ENCODE peak calls at places on chromosomes 2 and 18, in six cellular contexts. One of them, this sample, is unnamed.

GRCh38 chr18:7789853-7790552 is 222.9 kb downstream of the PTPRM start:
- DNase-seq in NCI-H146: peak; percentile 76
- DNase-seq in A673: peak; percentile 1
- DNase-seq in AG04449: no peak
- DNase-seq in EL: peak; percentile 49
- DNase-seq in GM12865: no peak
- DNase-seq in this sample: no peak

GRCh38 chr2:29921560-29921915 is at the start of gene ALK:
- DNase-seq in NCI-H146: peak; percentile 89
- DNase-seq in A673: peak; percentile 99
- DNase-seq in AG04449: peak; percentile 7
- DNase-seq in EL: peak; percentile 80
- DNase-seq in GM12865: peak; percentile 64
- DNase-seq in this sample: peak; percentile 80

GRCh38 chr18:54388203-54389142 is 30.8 kb downstream of the C18orf54 start:
- DNase-seq in NCI-H146: no peak
- DNase-seq in A673: peak; percentile 43
- DNase-seq in AG04449: peak; percentile 50
- DNase-seq in EL: peak; percentile 90
- DNase-seq in GM12865: peak; percentile 77
- DNase-seq in this sample: no peak

GRCh38 chr18:46062781-46063180 is 9.3 kb downstream of the PSTPIP2 start:
- DNase-seq in NCI-H146: no peak
- DNase-seq in A673: no peak
- DNase-seq in AG04449: no peak
- DNase-seq in EL: no peak
- DNase-seq in GM12865: no peak
- DNase-seq in this sample: no peak

GRCh38 chr2:44937688-44938240 is 3.7 kb upstream of the SIX3 start:
- DNase-seq in NCI-H146: peak; percentile 83
- DNase-seq in A673: peak; percentile 46
- DNase-seq in AG04449: no peak
- DNase-seq in EL: peak; percentile 37
- DNase-seq in GM12865: peak; percentile 58
- DNase-seq in this sample: no peak

GRCh38 chr2:34012728-34013302 is 413.7 kb upstream of the FAM98A start:
- DNase-seq in NCI-H146: peak; percentile 26
- DNase-seq in A673: peak; percentile 85
- DNase-seq in AG04449: no peak
- DNase-seq in EL: peak; percentile 55
- DNase-seq in GM12865: peak; percentile 58
- DNase-seq in this sample: peak; percentile 66

GRCh38 chr2:119760237-119760807 is 600 bp downstream of the PTPN4 start:
- DNase-seq in NCI-H146: peak; percentile 83
- DNase-seq in A673: peak; percentile 49
- DNase-seq in AG04449: no peak
- DNase-seq in EL: no peak
- DNase-seq in GM12865: no peak
- DNase-seq in this sample: no peak

GRCh38 chr2:164073053-164073757 is 337.4 kb upstream of the FIGN start:
- DNase-seq in NCI-H146: no peak
- DNase-seq in A673: peak; percentile 2
- DNase-seq in AG04449: no peak
- DNase-seq in EL: peak; percentile 50
- DNase-seq in GM12865: no peak
- DNase-seq in this sample: no peak

GRCh38 chr2:191321861-191322662 is 76.9 kb downstream of the MYO1B start:
- DNase-seq in NCI-H146: peak; percentile 75
- DNase-seq in A673: peak; percentile 99
- DNase-seq in AG04449: no peak
- DNase-seq in EL: peak; percentile 91
- DNase-seq in GM12865: peak; percentile 41
- DNase-seq in this sample: no peak

GRCh38 chr18:37364237-37364636 is 201.4 kb downstream of the CELF4 start:
- DNase-seq in NCI-H146: no peak
- DNase-seq in A673: no peak
- DNase-seq in AG04449: no peak
- DNase-seq in EL: peak; percentile 32
- DNase-seq in GM12865: no peak
- DNase-seq in this sample: no peak

GRCh38 chr18:4450065-4450676 is 4.9 kb downstream of the DLGAP1 start:
- DNase-seq in NCI-H146: no peak
- DNase-seq in A673: peak; percentile 88
- DNase-seq in AG04449: no peak
- DNase-seq in EL: no peak
- DNase-seq in GM12865: peak; percentile 30
- DNase-seq in this sample: no peak

GRCh38 chr2:239824051-239824694 is 201.0 kb downstream of the NDUFA10 start:
- DNase-seq in NCI-H146: peak; percentile 29
- DNase-seq in A673: peak; percentile 45
- DNase-seq in AG04449: no peak
- DNase-seq in EL: no peak
- DNase-seq in GM12865: peak; percentile 51
- DNase-seq in this sample: no peak

GRCh38 chr18:2641638-2642037 is 13.9 kb upstream of the SMCHD1 start:
- DNase-seq in NCI-H146: no peak
- DNase-seq in A673: no peak
- DNase-seq in AG04449: no peak
- DNase-seq in EL: peak; percentile 41
- DNase-seq in GM12865: peak; percentile 81
- DNase-seq in this sample: no peak

GRCh38 chr18:75530548-75531211 is 103.2 kb upstream of the SMIM21 start:
- DNase-seq in NCI-H146: no peak
- DNase-seq in A673: no peak
- DNase-seq in AG04449: no peak
- DNase-seq in EL: peak; percentile 28
- DNase-seq in GM12865: no peak
- DNase-seq in this sample: no peak

GRCh38 chr2:209387389-209387788 is 36.5 kb upstream of the MAP2 start:
- DNase-seq in NCI-H146: no peak
- DNase-seq in A673: no peak
- DNase-seq in AG04449: no peak
- DNase-seq in EL: no peak
- DNase-seq in GM12865: no peak
- DNase-seq in this sample: no peak

GRCh38 chr18:8732442-8733360 is 27.3 kb downstream of the MTCL1 start:
- DNase-seq in NCI-H146: no peak
- DNase-seq in A673: no peak
- DNase-seq in AG04449: no peak
- DNase-seq in EL: no peak
- DNase-seq in GM12865: no peak
- DNase-seq in this sample: no peak

GRCh38 chr2:46632349-46632748 is 153.0 kb downstream of the TMEM247 start:
- DNase-seq in NCI-H146: peak; percentile 10
- DNase-seq in A673: peak; percentile 61
- DNase-seq in AG04449: no peak
- DNase-seq in EL: peak; percentile 68
- DNase-seq in GM12865: peak; percentile 21
- DNase-seq in this sample: no peak

GRCh38 chr2:18630101-18630500 is 40.7 kb upstream of the NT5C1B start:
- DNase-seq in NCI-H146: no peak
- DNase-seq in A673: no peak
- DNase-seq in AG04449: no peak
- DNase-seq in EL: peak; percentile 79
- DNase-seq in GM12865: no peak
- DNase-seq in this sample: no peak

GRCh38 chr2:49123600-49123999 is 30.7 kb downstream of the FSHR start:
- DNase-seq in NCI-H146: no peak
- DNase-seq in A673: no peak
- DNase-seq in AG04449: no peak
- DNase-seq in EL: no peak
- DNase-seq in GM12865: no peak
- DNase-seq in this sample: no peak

GRCh38 chr2:237041231-237041630 is 44.5 kb upstream of the COPS8 start:
- DNase-seq in NCI-H146: no peak
- DNase-seq in A673: no peak
- DNase-seq in AG04449: no peak
- DNase-seq in EL: no peak
- DNase-seq in GM12865: no peak
- DNase-seq in this sample: no peak

GRCh38 chr2:68716948-68717661 is 17.5 kb upstream of the ARHGAP25 start:
- DNase-seq in NCI-H146: no peak
- DNase-seq in A673: no peak
- DNase-seq in AG04449: no peak
- DNase-seq in EL: no peak
- DNase-seq in GM12865: peak; percentile 74
- DNase-seq in this sample: no peak

GRCh38 chr2:182581196-182581935 is 134.7 kb upstream of the DNAJC10 start:
- DNase-seq in NCI-H146: peak; percentile 4
- DNase-seq in A673: no peak
- DNase-seq in AG04449: no peak
- DNase-seq in EL: no peak
- DNase-seq in GM12865: no peak
- DNase-seq in this sample: no peak

GRCh38 chr2:171244466-171244969 is 83.8 kb upstream of the TLK1 start:
- DNase-seq in NCI-H146: no peak
- DNase-seq in A673: no peak
- DNase-seq in AG04449: peak; percentile 61
- DNase-seq in EL: peak; percentile 39
- DNase-seq in GM12865: no peak
- DNase-seq in this sample: no peak

GRCh38 chr18:5297582-5297981 is 2.1 kb upstream of the ZBTB14 start:
- DNase-seq in NCI-H146: no peak
- DNase-seq in A673: no peak
- DNase-seq in AG04449: no peak
- DNase-seq in EL: no peak
- DNase-seq in GM12865: no peak
- DNase-seq in this sample: no peak

GRCh38 chr18:79367989-79368388 is 27.7 kb upstream of the NFATC1 start:
- DNase-seq in NCI-H146: no peak
- DNase-seq in A673: no peak
- DNase-seq in AG04449: no peak
- DNase-seq in EL: no peak
- DNase-seq in GM12865: no peak
- DNase-seq in this sample: no peak

GRCh38 chr2:230778350-230779140 is 65.9 kb downstream of the CAB39 start:
- DNase-seq in NCI-H146: no peak
- DNase-seq in A673: no peak
- DNase-seq in AG04449: no peak
- DNase-seq in EL: no peak
- DNase-seq in GM12865: peak; percentile 59
- DNase-seq in this sample: no peak

GRCh38 chr2:8342407-8342806 is 339.4 kb upstream of the ID2 start:
- DNase-seq in NCI-H146: no peak
- DNase-seq in A673: no peak
- DNase-seq in AG04449: no peak
- DNase-seq in EL: no peak
- DNase-seq in GM12865: no peak
- DNase-seq in this sample: no peak

GRCh38 chr2:102235042-102235473 is 48.2 kb downstream of the IL1RL2 start:
- DNase-seq in NCI-H146: no peak
- DNase-seq in A673: no peak
- DNase-seq in AG04449: no peak
- DNase-seq in EL: no peak
- DNase-seq in GM12865: no peak
- DNase-seq in this sample: no peak

GRCh38 chr18:79577451-79578395 is 101.9 kb upstream of the CTDP1 start:
- DNase-seq in NCI-H146: no peak
- DNase-seq in A673: peak; percentile 13
- DNase-seq in AG04449: no peak
- DNase-seq in EL: no peak
- DNase-seq in GM12865: no peak
- DNase-seq in this sample: no peak

GRCh38 chr2:30127016-30127893 is 19.6 kb upstream of the YPEL5 start:
- DNase-seq in NCI-H146: no peak
- DNase-seq in A673: peak; percentile 96
- DNase-seq in AG04449: no peak
- DNase-seq in EL: peak; percentile 55
- DNase-seq in GM12865: no peak
- DNase-seq in this sample: no peak

GRCh38 chr2:72236445-72237067 is 88.9 kb upstream of the CYP26B1 start:
- DNase-seq in NCI-H146: no peak
- DNase-seq in A673: peak; percentile 68
- DNase-seq in AG04449: peak; percentile 66
- DNase-seq in EL: peak; percentile 84
- DNase-seq in GM12865: no peak
- DNase-seq in this sample: no peak

GRCh38 chr2:47067788-47068407 is 87.2 kb downstream of the STPG4 start:
- DNase-seq in NCI-H146: no peak
- DNase-seq in A673: no peak
- DNase-seq in AG04449: no peak
- DNase-seq in EL: no peak
- DNase-seq in GM12865: no peak
- DNase-seq in this sample: no peak

This sample was measured in neural crest cell.